ENCODE peak calls at places on chromosomes 1 and 21, in ten cellular contexts. T, Q, P, H, N, K, I, O, E and W are unnamed samples.

GRCh38 chr1:22626219-22626902 is 10.1 kb upstream of the C1QA start:
- DNase-seq in T (no peak), Q (no peak), P (no peak), H (no peak), N (no peak), K (peak; percentile 59), I (no peak), O (no peak), E (no peak), W (no peak)

GRCh38 chr1:232014941-232015340 is 388.4 kb downstream of the DISC1 start:
- DNase-seq in T (no peak), Q (no peak), P (no peak), H (no peak), N (no peak), K (no peak), I (no peak), O (no peak), E (no peak), W (no peak)

GRCh38 chr1:232276651-232277050 is 353.3 kb downstream of the SIPA1L2 start:
- DNase-seq in T (no peak), Q (no peak), P (no peak), H (no peak), N (no peak), K (no peak), I (no peak), O (no peak), E (no peak), W (no peak)

GRCh38 chr1:247642742-247643141 is 36.8 kb downstream of the OR13G1 start:
- DNase-seq in T (no peak), Q (no peak), P (no peak), H (no peak), N (no peak), K (no peak), I (no peak), O (no peak), E (no peak), W (no peak)

GRCh38 chr1:68293609-68294353 is 61.5 kb upstream of the WLS start:
- DNase-seq in T (no peak), Q (no peak), P (no peak), H (no peak), N (peak; percentile 69), K (peak; percentile 100), I (no peak), O (peak; percentile 85), E (no peak), W (no peak)

GRCh38 chr1:88741413-88741812 is 57.3 kb downstream of the PKN2 start:
- DNase-seq in T (no peak), Q (peak; percentile 39), P (no peak), H (no peak), N (peak; percentile 54), K (no peak), I (peak; percentile 73), O (no peak), E (no peak), W (no peak)

GRCh38 chr21:37210799-37211198 is 56.3 kb downstream of the VPS26C start:
- DNase-seq in T (no peak), Q (no peak), P (no peak), H (no peak), N (no peak), K (no peak), I (no peak), O (no peak), E (no peak), W (no peak)

GRCh38 chr1:113905435-113905861 is 322 bp downstream of the DCLRE1B start:
- DNase-seq in T (peak; percentile 29), Q (peak; percentile 25), P (peak; percentile 9), H (no peak), N (no peak), K (peak; percentile 84), I (no peak), O (peak; percentile 46), E (no peak), W (peak; percentile 26)

GRCh38 chr1:19341201-19342076 is 29.3 kb downstream of the SLC66A1 start:
- DNase-seq in T (peak; percentile 74), Q (peak; percentile 83), P (peak; percentile 55), H (peak; percentile 83), N (peak; percentile 81), K (peak; percentile 92), I (peak; percentile 63), O (peak; percentile 90), E (peak; percentile 75), W (peak; percentile 66)

GRCh38 chr1:168621356-168621755 is 45.0 kb downstream of the XCL1 start:
- DNase-seq in T (no peak), Q (no peak), P (no peak), H (no peak), N (peak; percentile 36), K (peak; percentile 81), I (no peak), O (no peak), E (no peak), W (peak; percentile 34)

GRCh38 chr1:21520899-21521716 is 11.9 kb downstream of the ALPL start:
- DNase-seq in T (no peak), Q (no peak), P (no peak), H (no peak), N (no peak), K (no peak), I (peak; percentile 47), O (no peak), E (no peak), W (peak; percentile 55)

GRCh38 chr1:170491291-170491690 is 40.7 kb upstream of the GORAB start:
- DNase-seq in T (no peak), Q (no peak), P (no peak), H (no peak), N (no peak), K (no peak), I (no peak), O (no peak), E (no peak), W (no peak)

GRCh38 chr21:26933448-26933847 is 33.4 kb downstream of the ADAMTS5 start:
- DNase-seq in T (no peak), Q (no peak), P (no peak), H (no peak), N (peak; percentile 12), K (no peak), I (no peak), O (no peak), E (no peak), W (no peak)

GRCh38 chr1:184387871-184388670 is 1.2 kb downstream of the C1orf21 start:
- DNase-seq in T (peak; percentile 38), Q (peak; percentile 65), P (no peak), H (peak; percentile 69), N (peak; percentile 58), K (peak; percentile 40), I (peak; percentile 95), O (peak; percentile 42), E (peak; percentile 53), W (peak; percentile 66)

GRCh38 chr1:159924791-159925712 is at the start of gene TAGLN2:
- DNase-seq in T (peak; percentile 93), Q (peak; percentile 97), P (peak; percentile 79), H (peak; percentile 96), N (peak; percentile 96), K (peak; percentile 97), I (peak; percentile 86), O (peak; percentile 94), E (peak; percentile 94), W (peak; percentile 95)

DNA sequence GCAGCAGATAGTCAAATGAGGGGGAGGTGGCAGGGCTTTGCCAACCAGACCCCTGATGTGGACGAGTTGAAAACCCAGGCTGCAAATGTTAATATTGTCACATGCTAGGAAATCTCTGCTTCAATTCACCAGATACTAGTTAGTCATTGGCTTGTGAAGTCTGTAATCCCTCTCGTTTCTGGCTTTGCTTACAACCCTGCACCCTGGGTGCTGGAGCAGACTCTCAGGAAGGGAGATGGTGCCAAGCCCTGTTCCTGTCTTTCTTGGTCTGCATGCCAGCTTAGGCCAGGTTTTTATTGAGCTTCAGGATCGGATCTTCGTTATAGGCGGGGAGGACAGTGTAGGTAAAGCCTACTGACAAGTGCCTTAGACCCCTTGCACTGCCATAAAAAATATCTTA is 53.3 kb downstream of the MDM4 start:
- DNase-seq in T (no peak), Q (no peak), P (no peak), H (no peak), N (no peak), K (no peak), I (no peak), O (no peak), E (no peak), W (no peak)
- H3K4me3 ChIP-seq in T (no peak overlapping the region), Q (no peak overlapping the region), P (no peak overlapping the region), H (no peak overlapping the region), N (no peak overlapping the region), K (no peak overlapping the region), I (no peak overlapping the region), O (no peak overlapping the region), E (no peak overlapping the region), W (no peak overlapping the region)

DNA sequence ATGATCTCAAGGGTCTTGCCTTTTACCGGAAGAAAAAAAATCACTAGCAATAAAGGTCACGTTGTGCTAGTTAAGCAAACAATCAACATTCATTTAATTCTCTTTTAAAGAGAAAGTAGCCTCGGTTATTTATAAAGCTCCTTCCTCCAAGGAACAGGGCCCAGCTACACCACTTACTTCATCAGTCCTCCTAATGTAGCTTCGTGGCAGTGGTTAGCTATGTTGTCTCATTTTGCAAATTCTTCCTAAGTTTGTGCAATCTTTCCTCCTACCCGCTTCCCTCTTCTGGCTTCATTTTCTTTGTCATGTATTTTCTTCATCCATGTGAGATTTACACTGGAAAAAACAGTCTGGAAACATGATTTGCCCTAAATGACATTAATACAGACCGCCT is 554.2 kb downstream of the NUF2 start:
- DNase-seq in T (no peak), Q (no peak), P (no peak), H (no peak), N (peak; percentile 78), K (no peak), I (no peak), O (no peak), E (no peak), W (no peak)
- H3K27me3 ChIP-seq in T (no peaks in the 10 kb centered on the region), Q (peaks cover 3% of the 10 kb centered on the region), P (no peaks in the 10 kb centered on the region), H (no peaks in the 10 kb centered on the region), N (no peaks in the 10 kb centered on the region), K (no peaks in the 10 kb centered on the region), I (no peaks in the 10 kb centered on the region), O (no peaks in the 10 kb centered on the region), E (no peaks in the 10 kb centered on the region), W (no peaks in the 10 kb centered on the region)

DNA sequence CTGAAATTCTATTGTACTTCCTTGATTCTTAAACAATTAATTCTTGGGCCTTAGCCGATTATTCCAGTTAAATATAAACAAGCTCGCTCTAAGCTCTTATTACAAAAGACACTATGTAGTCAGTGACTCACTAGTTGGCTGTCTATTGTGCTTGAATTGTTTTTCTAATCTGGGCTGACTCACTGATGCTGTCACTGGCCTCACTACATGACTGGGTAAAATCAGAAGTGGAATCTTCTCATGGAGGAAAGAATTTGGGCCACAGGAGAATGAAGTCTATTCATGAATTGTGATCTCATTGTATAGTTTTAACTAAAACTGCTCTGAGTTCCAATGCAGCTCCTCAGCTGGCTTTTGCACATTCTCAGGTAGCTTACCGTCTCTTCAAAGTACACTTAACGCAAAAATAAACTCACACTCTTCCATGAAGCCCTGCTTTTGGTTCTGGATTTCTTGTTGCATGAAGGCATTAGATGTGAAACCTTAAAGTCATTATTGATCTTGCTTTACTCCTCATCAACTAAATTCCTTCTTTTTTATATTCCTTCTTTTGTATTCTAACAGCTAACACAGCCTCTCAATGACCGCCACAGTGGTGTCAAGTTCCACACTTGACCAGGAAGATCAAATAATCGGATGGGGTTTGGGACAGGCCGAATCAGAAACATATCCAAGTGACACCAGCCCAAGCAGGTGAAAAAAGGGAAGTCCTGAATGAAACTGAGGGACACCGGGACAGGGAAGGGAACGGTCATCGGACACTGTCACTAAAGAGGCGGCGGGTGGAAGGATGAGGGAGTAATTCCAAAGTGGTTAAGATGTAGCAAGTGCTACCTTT is 80.9 kb upstream of the LBR start:
- DNase-seq in T (peak; percentile 39), Q (peak; percentile 98), P (no peak), H (no peak), N (peak; percentile 98), K (peak; percentile 92), I (peak; percentile 99), O (peak; percentile 67), E (no peak), W (peak; percentile 77)
- H3K36me3 ChIP-seq in T (peaks cover 41% of the 10 kb centered on the region), Q (peaks cover 27% of the 10 kb centered on the region), P (no peaks in the 10 kb centered on the region), H (peaks cover 22% of the 10 kb centered on the region), N (peaks cover 41% of the 10 kb centered on the region), K (no peaks in the 10 kb centered on the region), I (peaks cover 4% of the 10 kb centered on the region), O (peaks cover 16% of the 10 kb centered on the region), E (peaks cover 10% of the 10 kb centered on the region), W (peaks cover 70% of the 10 kb centered on the region)

GRCh38 chr1:145977486-145978476 is 13.3 kb downstream of the POLR3GL start:
- DNase-seq in T (peak; percentile 88), Q (peak; percentile 90), P (peak; percentile 64), H (peak; percentile 66), N (peak; percentile 89), K (peak; percentile 94), I (peak; percentile 72), O (peak; percentile 77), E (no peak), W (peak; percentile 54)
- H3K4me3 ChIP-seq in T (no peak overlapping the region), Q (no peak overlapping the region), P (peak overlapping the region; percentile 36), H (peak overlapping the region; percentile 35), N (no peak overlapping the region), K (no peak overlapping the region), I (no peak overlapping the region), O (no peak overlapping the region), E (no peak overlapping the region), W (no peak overlapping the region)